ENCODE peak calls at places on chromosome 19, in five cellular contexts. K is A549, J is suprapubic skin, V is K562, C is testis. Y is an unnamed sample.

GRCh38 chr19:8515317-8515716 is 1.4 kb upstream of the ZNF414 start:
- DNase-seq in K (no peak), J (no peak), V (no peak), C (no peak), Y (no peak)

GRCh38 chr19:14480695-14481069 is 5.5 kb upstream of the PTGER1 start:
- DNase-seq in K (no peak), J (no peak), V (no peak), C (no peak), Y (no peak)

GRCh38 chr19:53892981-53893325 is 11.0 kb downstream of the PRKCG start:
- DNase-seq in K (peak), J (no peak), V (peak), C (no peak), Y (no peak)

GRCh38 chr19:38538793-38539528 is 78.8 kb downstream of the MAP4K1 start:
- DNase-seq in K (no peak), J (no peak), V (no peak), C (no peak), Y (no peak)

GRCh38 chr19:38234615-38235014 is 10.6 kb upstream of the DPF1 start:
- DNase-seq in K (no peak), J (no peak), V (no peak), C (no peak), Y (no peak)

GRCh38 chr19:39428309-39429112 is 7.2 kb downstream of the RPS16 start:
- DNase-seq in K (peak), J (no peak), V (no peak), C (peak), Y (no peak)

GRCh38 chr19:39196860-39197562 is at the start of gene NCCRP1:
- DNase-seq in K (no peak), J (no peak), V (peak), C (no peak), Y (no peak)

GRCh38 chr19:49489601-49490167 is 2.3 kb downstream of the RPL13A start:
- DNase-seq in K (peak), J (no peak), V (peak), C (no peak), Y (no peak)

GRCh38 chr19:7605490-7606222 is 10.0 kb downstream of the CAMSAP3 start:
- DNase-seq in K (peak), J (no peak), V (peak), C (peak), Y (no peak)

GRCh38 chr19:17796013-17796837 is 1.3 kb downstream of the B3GNT3 start:
- DNase-seq in K (peak), J (no peak), V (no peak), C (no peak), Y (no peak)

GRCh38 chr19:37933965-37934364 is 27.0 kb downstream of the SIPA1L3 start:
- DNase-seq in K (peak), J (no peak), V (no peak), C (no peak), Y (no peak)

GRCh38 chr19:41263042-41263849 is 926 bp upstream of the HNRNPUL1 start:
- DNase-seq in K (peak), J (peak), V (peak), C (peak), Y (peak)

GRCh38 chr19:41265376-41266153 is 1.4 kb downstream of the HNRNPUL1 start:
- DNase-seq in K (peak), J (no peak), V (peak), C (peak), Y (no peak)

GRCh38 chr19:41261474-41262190 is 2.5 kb upstream of the HNRNPUL1 start:
- DNase-seq in K (no peak), J (no peak), V (no peak), C (peak), Y (no peak)

GRCh38 chr19:41263850-41264580 is at the start of gene HNRNPUL1:
- DNase-seq in K (peak), J (peak), V (peak), C (peak), Y (peak)

DNA sequence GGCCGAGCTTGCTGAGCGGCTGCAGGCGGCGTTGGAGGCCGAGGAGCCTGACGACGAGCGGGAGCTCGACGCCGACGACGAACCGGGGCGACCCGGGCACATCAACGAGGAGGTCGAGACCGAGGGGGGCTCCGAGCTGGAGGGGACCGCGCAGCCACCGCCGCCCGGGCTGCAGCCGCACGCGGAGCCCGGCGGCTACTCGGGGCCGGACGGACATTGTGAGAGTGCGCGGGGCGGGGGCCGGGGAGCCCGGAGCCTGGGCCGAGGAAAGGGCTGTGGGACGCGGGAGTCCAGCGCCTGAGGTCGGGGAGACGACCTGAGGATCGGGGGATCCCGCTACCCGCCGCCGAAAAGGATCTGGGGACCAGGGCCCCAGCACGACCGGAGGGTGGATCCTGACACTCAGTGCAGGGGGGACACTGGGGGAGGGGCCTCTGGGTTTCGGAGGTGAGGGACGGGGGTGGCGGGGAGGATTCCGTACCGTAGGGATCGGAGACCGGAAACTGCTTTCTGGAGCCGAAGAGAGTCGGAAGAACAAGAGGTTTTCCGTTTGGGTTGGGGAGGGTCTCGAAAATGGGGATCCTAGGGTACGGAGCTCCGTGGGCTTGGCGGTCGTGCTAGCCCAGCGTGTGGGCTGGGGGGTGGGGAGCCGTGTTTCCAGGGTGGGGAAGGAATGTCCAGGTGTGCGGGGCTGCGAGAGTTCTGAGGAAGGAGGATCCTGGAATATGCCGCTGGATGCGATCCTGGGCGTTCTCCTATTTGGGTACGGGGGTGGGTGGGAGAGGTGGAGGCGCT is 606 bp downstream of the HNRNPUL1 start:
- DNase-seq in K (peak), J (peak), V (peak), C (peak), Y (peak)
- TF ChIP-seq POLR2A in K (no peak), J (no peak), V (peak), C (no peak), Y (peak)

GRCh38 chr19:48321372-48321621 is 4.1 kb upstream of the EMP3 start:
- DNase-seq in K (peak), J (peak), V (peak), C (peak), Y (no peak)
- TF ChIP-seq POLR2A in K (peak), J (no peak), V (no peak), C (peak), Y (no peak)

DNA sequence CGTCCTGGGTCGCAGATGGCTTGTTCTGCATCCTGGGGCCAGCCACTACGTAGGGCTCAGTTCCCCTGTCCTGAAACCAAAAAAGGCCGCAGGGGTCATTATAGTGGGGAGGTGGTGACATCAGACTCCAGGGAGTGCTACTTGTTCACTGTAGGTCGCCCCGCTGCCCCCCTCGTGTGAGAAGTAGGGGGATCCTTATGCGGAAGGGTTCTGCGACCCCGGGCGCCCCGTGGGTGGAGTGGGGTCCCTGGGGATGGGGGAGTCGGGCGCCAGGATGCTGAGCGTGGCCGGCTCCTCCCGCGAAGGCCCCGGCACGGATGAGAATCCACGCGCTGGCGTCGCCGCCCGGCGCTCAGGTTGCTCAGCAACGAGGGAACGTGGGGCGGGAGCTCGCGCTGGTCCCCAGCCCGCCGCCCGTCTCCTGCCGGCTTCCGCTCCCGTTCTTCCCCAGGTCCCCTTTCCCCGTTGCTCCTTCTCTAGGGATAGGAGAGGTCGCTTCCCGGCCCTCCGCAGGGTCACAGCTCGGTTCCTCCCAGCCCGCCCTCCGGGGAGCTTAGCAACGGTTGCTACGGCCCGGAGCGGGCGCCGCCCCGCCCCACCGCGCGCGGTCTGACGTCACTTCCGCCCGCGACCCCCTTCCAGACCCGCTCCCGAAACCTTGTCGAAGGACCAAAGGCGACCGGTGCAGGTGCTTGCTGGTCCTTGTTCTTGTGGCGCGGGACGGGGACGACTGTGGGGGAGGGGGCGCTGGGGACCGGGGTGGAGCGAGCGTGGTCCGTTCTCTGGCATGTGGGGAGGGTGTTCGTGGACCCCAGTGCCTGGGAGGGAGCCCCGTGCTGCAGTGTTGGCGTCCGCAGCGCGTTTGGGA is at the start of gene NAT14:
- DNase-seq in K (peak), J (no peak), V (peak), C (peak), Y (peak)
- TF ChIP-seq POLR2A in K (peak), J (no peak), V (peak), C (no peak), Y (peak)

GRCh38 chr19:35716985-35717664 is 678 bp upstream of the KMT2B start:
- DNase-seq in K (peak), J (peak), V (peak), C (peak), Y (peak)
- TF ChIP-seq POLR2A in K (peak), J (peak), V (peak), C (no peak), Y (peak)

DNA sequence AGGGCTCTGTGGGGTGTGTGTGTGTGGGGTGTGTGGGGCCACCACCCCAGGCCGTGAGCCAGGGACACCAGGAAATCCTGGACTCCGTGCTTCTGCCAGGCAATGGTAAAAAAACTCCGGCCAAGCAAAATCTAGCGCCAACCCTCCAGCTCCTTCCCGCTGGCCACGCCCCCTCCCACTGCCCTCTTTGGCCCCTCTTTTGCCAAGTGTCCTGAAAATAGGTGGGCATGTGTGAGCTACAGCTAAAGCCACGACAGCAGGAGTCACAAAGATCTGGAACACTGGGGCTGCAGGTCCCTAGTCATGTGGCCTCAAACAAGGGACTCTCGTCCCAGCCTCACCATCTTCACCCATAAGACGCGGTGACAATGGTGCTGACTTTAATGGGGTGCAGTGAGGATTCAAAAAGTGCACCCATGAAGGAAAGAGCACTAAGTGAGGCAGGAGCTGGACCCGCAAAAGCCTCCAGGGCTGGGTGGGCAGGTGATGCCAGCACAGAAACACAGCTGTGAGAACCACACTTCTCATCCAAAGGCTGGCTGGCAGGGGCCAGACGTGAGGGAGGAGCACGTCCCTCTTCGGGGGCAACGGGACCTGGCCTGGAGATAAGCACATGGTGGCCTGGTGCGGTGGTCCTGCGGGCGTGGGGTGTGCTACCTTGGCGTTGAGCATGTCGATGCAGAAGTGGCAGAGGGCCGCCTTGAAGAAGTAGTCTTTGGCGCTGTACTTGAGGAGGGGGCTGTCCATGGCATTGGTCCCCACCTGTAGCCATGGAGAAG is 7.5 kb upstream of the KPTN start:
- DNase-seq in K (no peak), J (no peak), V (no peak), C (no peak), Y (no peak)
- TF ChIP-seq POLR2A in K (peak), J (no peak), V (no peak), C (no peak), Y (no peak)

DNA sequence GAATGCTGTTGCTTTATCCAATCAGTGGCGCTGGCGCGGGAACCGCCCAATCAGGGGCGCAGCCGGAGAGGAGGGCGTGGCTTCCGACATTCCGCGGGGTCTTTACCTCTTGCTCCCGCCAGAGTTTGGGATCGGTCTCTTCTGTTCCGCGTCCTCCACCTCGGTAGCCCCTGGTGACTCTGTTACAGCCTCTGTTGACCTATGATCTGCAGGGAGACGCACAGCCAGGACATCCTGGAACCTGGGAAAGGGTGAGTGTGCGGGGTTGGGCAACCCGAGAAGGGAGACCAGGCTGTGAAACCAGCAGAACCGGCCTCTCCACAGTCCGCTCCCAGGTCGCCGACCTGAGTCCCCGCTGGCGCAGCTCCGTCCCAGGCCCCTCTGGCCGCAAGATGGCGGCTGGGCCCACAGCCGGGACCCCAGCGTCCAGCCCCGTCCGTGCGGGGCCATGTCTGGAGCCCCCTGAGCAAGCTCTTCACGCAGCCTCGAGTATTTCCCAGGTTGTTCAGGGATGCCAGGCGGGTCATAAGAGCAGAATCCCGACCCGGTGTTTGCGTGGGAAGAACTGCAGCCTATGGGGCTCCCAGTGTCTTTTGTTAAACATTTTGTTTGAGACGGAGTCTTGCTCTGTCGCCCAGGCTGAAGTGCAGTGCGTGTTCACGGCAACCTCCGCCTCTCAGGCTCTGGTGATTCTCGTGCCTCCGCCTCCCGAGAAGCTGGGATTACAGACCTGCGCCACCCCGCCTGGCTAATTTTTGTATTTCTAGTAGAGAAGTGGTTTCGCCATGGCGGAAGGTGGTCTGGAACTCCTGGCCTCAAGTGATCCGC is 4.4 kb upstream of the ZNF681 start:
- DNase-seq in K (no peak), J (peak), V (peak), C (peak), Y (peak)
- TF ChIP-seq POLR2A in K (no peak), J (no peak), V (peak), C (no peak), Y (peak)

GRCh38 chr19:57558525-57558924 is 1.1 kb downstream of the ZNF550 start:
- DNase-seq in K (no peak), J (no peak), V (no peak), C (no peak), Y (no peak)

GRCh38 chr19:57560049-57560491 is 407 bp upstream of the ZNF550 start:
- DNase-seq in K (no peak), J (no peak), V (no peak), C (no peak), Y (no peak)

GRCh38 chr19:57559008-57559403 is 657 bp downstream of the ZNF550 start:
- DNase-seq in K (peak), J (no peak), V (peak), C (peak), Y (peak)

GRCh38 chr19:57563547-57563946 is 3.9 kb upstream of the ZNF550 start:
- DNase-seq in K (no peak), J (no peak), V (no peak), C (no peak), Y (no peak)

DNA sequence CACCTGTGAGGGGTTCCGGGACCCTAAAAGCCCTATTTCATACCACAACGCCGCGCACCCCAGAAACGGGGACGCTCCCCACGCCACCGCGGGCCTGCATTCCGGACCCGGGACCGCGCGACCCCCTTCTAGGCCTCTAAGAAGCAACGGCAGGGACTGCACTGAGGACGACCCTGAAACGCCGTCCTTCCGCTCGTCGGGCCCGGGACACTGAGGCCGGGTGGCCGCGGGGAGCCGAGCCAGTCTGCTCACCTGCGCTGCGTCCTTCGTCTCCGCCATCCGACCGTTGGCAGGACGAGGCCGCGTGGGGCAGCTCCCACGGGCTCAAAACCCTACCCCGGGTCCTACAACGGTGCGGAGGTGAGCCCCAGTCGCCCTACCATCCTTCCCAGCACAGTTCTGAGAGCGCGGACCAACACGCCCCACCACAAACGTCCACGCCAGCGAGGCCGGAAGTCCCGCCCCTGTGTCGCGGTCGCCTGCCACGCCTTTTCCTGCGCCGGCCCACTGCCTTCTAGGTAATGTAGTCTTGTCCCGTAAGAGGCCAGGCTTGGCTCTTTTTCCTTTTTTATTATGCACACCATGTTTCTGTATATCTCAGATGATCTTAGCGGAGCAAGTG is at the start of gene ZNF550:
- DNase-seq in K (peak), J (peak), V (peak), C (peak), Y (peak)
- TF ChIP-seq POLR2A in K (peak), J (no peak), V (peak), C (no peak), Y (peak)

Y was measured in GM12892.